ENCODE peak calls at places on chromosomes 3 and 15, in six cellular contexts. One of them, this sample, is unnamed.

GRCh38 chr15:65940618-65940909 is 71.3 kb downstream of the RAB11A start:
- DNase-seq in WTC11: no peak
- DNase-seq in transverse colon: no peak
- DNase-seq in tibial artery: no peak
- DNase-seq in foreskin fibroblast: no peak
- DNase-seq in neural progenitor cell: no peak
- DNase-seq in this sample: no peak

GRCh38 chr3:48157950-48158376 is 30.3 kb downstream of the CDC25A start:
- DNase-seq in WTC11: peak
- DNase-seq in transverse colon: peak
- DNase-seq in tibial artery: peak
- DNase-seq in foreskin fibroblast: peak
- DNase-seq in neural progenitor cell: peak
- DNase-seq in this sample: peak

GRCh38 chr3:190166948-190167347 is 46.3 kb upstream of the P3H2 start:
- DNase-seq in WTC11: no peak
- DNase-seq in transverse colon: no peak
- DNase-seq in tibial artery: no peak
- DNase-seq in foreskin fibroblast: no peak
- DNase-seq in neural progenitor cell: no peak
- DNase-seq in this sample: no peak

GRCh38 chr3:24838533-24838932 is 343.9 kb upstream of the THRB start:
- DNase-seq in WTC11: no peak
- DNase-seq in transverse colon: no peak
- DNase-seq in tibial artery: no peak
- DNase-seq in foreskin fibroblast: no peak
- DNase-seq in neural progenitor cell: no peak
- DNase-seq in this sample: no peak

GRCh38 chr3:126557761-126558160 is 971 bp downstream of the C3orf22 start:
- DNase-seq in WTC11: no peak
- DNase-seq in transverse colon: no peak
- DNase-seq in tibial artery: no peak
- DNase-seq in foreskin fibroblast: no peak
- DNase-seq in neural progenitor cell: no peak
- DNase-seq in this sample: no peak

GRCh38 chr3:27097171-27097570 is 272.0 kb downstream of the NEK10 start:
- DNase-seq in WTC11: no peak
- DNase-seq in transverse colon: no peak
- DNase-seq in tibial artery: no peak
- DNase-seq in foreskin fibroblast: no peak
- DNase-seq in neural progenitor cell: no peak
- DNase-seq in this sample: no peak

GRCh38 chr15:65416845-65417416 is 5.8 kb downstream of the IGDCC4 start:
- DNase-seq in WTC11: peak
- DNase-seq in transverse colon: no peak
- DNase-seq in tibial artery: peak
- DNase-seq in foreskin fibroblast: no peak
- DNase-seq in neural progenitor cell: peak
- DNase-seq in this sample: peak

GRCh38 chr3:102000620-102001209 is 151.4 kb downstream of the NFKBIZ start:
- DNase-seq in WTC11: no peak
- DNase-seq in transverse colon: no peak
- DNase-seq in tibial artery: no peak
- DNase-seq in foreskin fibroblast: no peak
- DNase-seq in neural progenitor cell: no peak
- DNase-seq in this sample: no peak

GRCh38 chr3:13141991-13142412 is 68.8 kb upstream of the IQSEC1 start:
- DNase-seq in WTC11: peak
- DNase-seq in transverse colon: no peak
- DNase-seq in tibial artery: peak
- DNase-seq in foreskin fibroblast: no peak
- DNase-seq in neural progenitor cell: peak
- DNase-seq in this sample: peak

GRCh38 chr15:34116620-34117019 is 14.7 kb downstream of the PGBD4 start:
- DNase-seq in WTC11: no peak
- DNase-seq in transverse colon: no peak
- DNase-seq in tibial artery: no peak
- DNase-seq in foreskin fibroblast: no peak
- DNase-seq in neural progenitor cell: no peak
- DNase-seq in this sample: no peak

GRCh38 chr3:70608434-70608833 is 296.0 kb upstream of the MDFIC2 start:
- DNase-seq in WTC11: no peak
- DNase-seq in transverse colon: no peak
- DNase-seq in tibial artery: no peak
- DNase-seq in foreskin fibroblast: no peak
- DNase-seq in neural progenitor cell: no peak
- DNase-seq in this sample: no peak

GRCh38 chr3:168801792-168802191 is 706.1 kb upstream of the GOLIM4 start:
- DNase-seq in WTC11: no peak
- DNase-seq in transverse colon: no peak
- DNase-seq in tibial artery: no peak
- DNase-seq in foreskin fibroblast: peak
- DNase-seq in neural progenitor cell: no peak
- DNase-seq in this sample: no peak
- TF ChIP-seq CTCF in WTC11: no peak
- TF ChIP-seq CTCF in transverse colon: no peak
- TF ChIP-seq CTCF in tibial artery: no peak
- TF ChIP-seq CTCF in foreskin fibroblast: no peak
- TF ChIP-seq CTCF in neural progenitor cell: no peak
- TF ChIP-seq CTCF in this sample: no peak

GRCh38 chr3:2697589-2697988 is 412.6 kb downstream of the IL5RA start:
- DNase-seq in WTC11: no peak
- DNase-seq in transverse colon: no peak
- DNase-seq in tibial artery: no peak
- DNase-seq in foreskin fibroblast: no peak
- DNase-seq in neural progenitor cell: no peak
- DNase-seq in this sample: no peak
- TF ChIP-seq CTCF in WTC11: no peak
- TF ChIP-seq CTCF in transverse colon: no peak
- TF ChIP-seq CTCF in tibial artery: no peak
- TF ChIP-seq CTCF in foreskin fibroblast: no peak
- TF ChIP-seq CTCF in neural progenitor cell: no peak
- TF ChIP-seq CTCF in this sample: no peak

GRCh38 chr3:167874667-167875372 is 139.3 kb downstream of the SERPINI1 start:
- DNase-seq in WTC11: no peak
- DNase-seq in transverse colon: no peak
- DNase-seq in tibial artery: peak
- DNase-seq in foreskin fibroblast: no peak
- DNase-seq in neural progenitor cell: no peak
- DNase-seq in this sample: no peak
- TF ChIP-seq CTCF in WTC11: no peak
- TF ChIP-seq CTCF in transverse colon: no peak
- TF ChIP-seq CTCF in tibial artery: no peak
- TF ChIP-seq CTCF in foreskin fibroblast: no peak
- TF ChIP-seq CTCF in neural progenitor cell: no peak
- TF ChIP-seq CTCF in this sample: no peak

GRCh38 chr3:122092460-122093165 is 37.5 kb downstream of the CD86 start:
- DNase-seq in WTC11: peak
- DNase-seq in transverse colon: peak
- DNase-seq in tibial artery: peak
- DNase-seq in foreskin fibroblast: no peak
- DNase-seq in neural progenitor cell: no peak
- DNase-seq in this sample: no peak

GRCh38 chr3:122097141-122097540 is 42.0 kb downstream of the CD86 start:
- DNase-seq in WTC11: no peak
- DNase-seq in transverse colon: no peak
- DNase-seq in tibial artery: no peak
- DNase-seq in foreskin fibroblast: no peak
- DNase-seq in neural progenitor cell: no peak
- DNase-seq in this sample: no peak

GRCh38 chr3:122091602-122092006 is 36.4 kb downstream of the CD86 start:
- DNase-seq in WTC11: no peak
- DNase-seq in transverse colon: no peak
- DNase-seq in tibial artery: no peak
- DNase-seq in foreskin fibroblast: no peak
- DNase-seq in neural progenitor cell: no peak
- DNase-seq in this sample: no peak

GRCh38 chr3:122094125-122094524 is 39.0 kb downstream of the CD86 start:
- DNase-seq in WTC11: no peak
- DNase-seq in transverse colon: no peak
- DNase-seq in tibial artery: no peak
- DNase-seq in foreskin fibroblast: no peak
- DNase-seq in neural progenitor cell: no peak
- DNase-seq in this sample: no peak

GRCh38 chr3:122094693-122095092 is 39.5 kb downstream of the CD86 start:
- DNase-seq in WTC11: no peak
- DNase-seq in transverse colon: no peak
- DNase-seq in tibial artery: no peak
- DNase-seq in foreskin fibroblast: no peak
- DNase-seq in neural progenitor cell: no peak
- DNase-seq in this sample: no peak
- TF ChIP-seq CTCF in WTC11: no peak
- TF ChIP-seq CTCF in transverse colon: no peak
- TF ChIP-seq CTCF in tibial artery: no peak
- TF ChIP-seq CTCF in foreskin fibroblast: no peak
- TF ChIP-seq CTCF in neural progenitor cell: no peak
- TF ChIP-seq CTCF in this sample: no peak

GRCh38 chr3:107939621-107940236 is 151.1 kb downstream of the CD47 start:
- DNase-seq in WTC11: no peak
- DNase-seq in transverse colon: no peak
- DNase-seq in tibial artery: no peak
- DNase-seq in foreskin fibroblast: no peak
- DNase-seq in neural progenitor cell: no peak
- DNase-seq in this sample: no peak
- TF ChIP-seq CTCF in WTC11: no peak
- TF ChIP-seq CTCF in transverse colon: no peak
- TF ChIP-seq CTCF in tibial artery: no peak
- TF ChIP-seq CTCF in foreskin fibroblast: no peak
- TF ChIP-seq CTCF in neural progenitor cell: no peak
- TF ChIP-seq CTCF in this sample: no peak

GRCh38 chr3:150605998-150606641 is 3.0 kb downstream of the SELENOT start:
- DNase-seq in WTC11: no peak
- DNase-seq in transverse colon: no peak
- DNase-seq in tibial artery: no peak
- DNase-seq in foreskin fibroblast: no peak
- DNase-seq in neural progenitor cell: no peak
- DNase-seq in this sample: no peak

GRCh38 chr3:150599611-150600297 is 3.4 kb upstream of the SELENOT start:
- DNase-seq in WTC11: peak
- DNase-seq in transverse colon: no peak
- DNase-seq in tibial artery: no peak
- DNase-seq in foreskin fibroblast: peak
- DNase-seq in neural progenitor cell: no peak
- DNase-seq in this sample: no peak

GRCh38 chr3:150603888-150604319 is 783 bp downstream of the SELENOT start:
- DNase-seq in WTC11: no peak
- DNase-seq in transverse colon: no peak
- DNase-seq in tibial artery: no peak
- DNase-seq in foreskin fibroblast: no peak
- DNase-seq in neural progenitor cell: no peak
- DNase-seq in this sample: no peak

GRCh38 chr3:150602426-150603089 is 563 bp upstream of the SELENOT start:
- DNase-seq in WTC11: no peak
- DNase-seq in transverse colon: no peak
- DNase-seq in tibial artery: no peak
- DNase-seq in foreskin fibroblast: no peak
- DNase-seq in neural progenitor cell: no peak
- DNase-seq in this sample: no peak

GRCh38 chr3:150603090-150603887 is at the start of gene SELENOT:
- DNase-seq in WTC11: peak
- DNase-seq in transverse colon: peak
- DNase-seq in tibial artery: peak
- DNase-seq in foreskin fibroblast: peak
- DNase-seq in neural progenitor cell: peak
- DNase-seq in this sample: peak
- TF ChIP-seq CTCF in WTC11: no peak
- TF ChIP-seq CTCF in transverse colon: peak
- TF ChIP-seq CTCF in tibial artery: peak
- TF ChIP-seq CTCF in foreskin fibroblast: peak
- TF ChIP-seq CTCF in neural progenitor cell: peak
- TF ChIP-seq CTCF in this sample: peak

GRCh38 chr3:98012974-98013373 is 22.1 kb downstream of the GABRR3 start:
- DNase-seq in WTC11: no peak
- DNase-seq in transverse colon: no peak
- DNase-seq in tibial artery: no peak
- DNase-seq in foreskin fibroblast: peak
- DNase-seq in neural progenitor cell: no peak
- DNase-seq in this sample: no peak

GRCh38 chr3:98013428-98014349 is 21.4 kb downstream of the GABRR3 start:
- DNase-seq in WTC11: no peak
- DNase-seq in transverse colon: no peak
- DNase-seq in tibial artery: no peak
- DNase-seq in foreskin fibroblast: peak
- DNase-seq in neural progenitor cell: no peak
- DNase-seq in this sample: no peak

GRCh38 chr3:98008751-98009373 is 26.3 kb downstream of the GABRR3 start:
- DNase-seq in WTC11: no peak
- DNase-seq in transverse colon: no peak
- DNase-seq in tibial artery: no peak
- DNase-seq in foreskin fibroblast: no peak
- DNase-seq in neural progenitor cell: no peak
- DNase-seq in this sample: no peak

GRCh38 chr3:98005438-98005837 is 29.7 kb downstream of the GABRR3 start:
- DNase-seq in WTC11: no peak
- DNase-seq in transverse colon: no peak
- DNase-seq in tibial artery: no peak
- DNase-seq in foreskin fibroblast: no peak
- DNase-seq in neural progenitor cell: no peak
- DNase-seq in this sample: no peak

GRCh38 chr3:98010194-98010882 is 24.8 kb downstream of the GABRR3 start:
- DNase-seq in WTC11: no peak
- DNase-seq in transverse colon: no peak
- DNase-seq in tibial artery: no peak
- DNase-seq in foreskin fibroblast: no peak
- DNase-seq in neural progenitor cell: no peak
- DNase-seq in this sample: peak
- TF ChIP-seq CTCF in WTC11: no peak
- TF ChIP-seq CTCF in transverse colon: no peak
- TF ChIP-seq CTCF in tibial artery: no peak
- TF ChIP-seq CTCF in foreskin fibroblast: no peak
- TF ChIP-seq CTCF in neural progenitor cell: no peak
- TF ChIP-seq CTCF in this sample: no peak

DNA sequence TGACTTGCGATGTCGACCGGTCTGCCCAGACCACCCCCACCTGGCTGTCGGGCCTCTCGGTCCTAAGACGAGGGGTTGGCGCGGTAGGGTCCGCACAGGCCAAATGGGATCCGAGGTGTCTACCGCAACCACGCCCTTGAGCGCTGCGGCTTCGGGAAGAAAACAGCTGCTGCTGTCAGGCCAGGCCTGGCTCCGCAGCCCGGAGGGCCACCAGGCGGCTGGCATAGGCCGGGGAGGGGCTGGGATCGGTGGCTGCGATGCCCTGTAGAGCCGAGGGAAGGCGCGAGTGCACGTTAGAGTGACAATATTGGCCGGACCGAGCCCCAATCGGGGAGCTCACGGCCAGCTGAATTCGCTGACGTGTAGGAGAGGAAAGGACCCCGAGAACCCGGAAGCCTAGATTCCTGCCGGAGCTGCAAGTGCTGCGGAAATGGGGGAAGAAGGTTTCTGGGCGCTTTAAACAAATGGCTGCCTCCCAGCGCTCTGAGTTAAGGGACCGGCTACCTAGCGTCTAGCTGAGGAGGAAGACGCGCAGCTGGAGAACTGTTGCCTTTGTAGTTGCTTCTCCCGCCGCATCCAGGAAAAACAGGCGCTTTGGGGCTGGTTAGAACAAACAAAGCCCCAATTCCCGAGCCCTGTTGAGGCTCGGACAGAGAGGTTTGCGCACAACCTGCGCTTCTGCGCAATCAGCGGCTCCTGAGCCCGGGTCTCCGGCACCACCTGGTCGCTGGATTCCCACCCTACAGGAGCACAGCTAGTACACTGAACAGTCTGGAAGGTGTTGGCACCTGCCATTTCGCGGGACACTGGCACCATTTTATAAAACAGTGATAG is 14.0 kb downstream of the ZIC4 start:
- DNase-seq in WTC11: peak
- DNase-seq in transverse colon: no peak
- DNase-seq in tibial artery: no peak
- DNase-seq in foreskin fibroblast: peak
- DNase-seq in neural progenitor cell: peak
- DNase-seq in this sample: peak
- TF ChIP-seq CTCF in WTC11: no peak
- TF ChIP-seq CTCF in transverse colon: no peak
- TF ChIP-seq CTCF in tibial artery: no peak
- TF ChIP-seq CTCF in foreskin fibroblast: peak
- TF ChIP-seq CTCF in neural progenitor cell: peak
- TF ChIP-seq CTCF in this sample: peak

This sample was measured in nephron progenitor cell.